ENCODE peak calls at places on chromosomes 4 and X, in six cellular contexts. P is stimulated activated CD4-positive, alpha-beta T cell treated with anti-CD3 and anti-CD28 coated beads, Interleukin-1b, Interleukin-23, amount 100 ng/mL, for 48 hours; N is IMR-90; Y is NCI-H82; G is stimulated activated CD8-positive, alpha-beta memory T cell treated with anti-CD3 and anti-CD28 coated beads, Interleukin-4, amount 100 ng/mL, for 4 hours; R is stomach. M is an unnamed sample.

GRCh38 chr4:119733431-119733830 is 104.8 kb upstream of the PDE5A start:
- DNase-seq in P (no peak), N (peak; percentile 75), Y (no peak), G (no peak), R (no peak), M (no peak)

GRCh38 chr4:140617494-140618060 is 48.8 kb upstream of the UCP1 start:
- DNase-seq in P (no peak), N (no peak), Y (no peak), G (no peak), R (peak; percentile 59), M (no peak)

GRCh38 chr4:143558823-143559756 is 45.6 kb downstream of the SMARCA5 start:
- DNase-seq in P (peak; percentile 74), N (peak; percentile 20), Y (peak; percentile 81), G (peak; percentile 45), R (peak; percentile 78), M (peak; percentile 58)

GRCh38 chrX:47751670-47752069 is 85.0 kb upstream of the ZNF81 start:
- DNase-seq in P (peak; percentile 39), N (no peak), Y (peak; percentile 73), G (no peak), R (peak; percentile 43), M (peak; percentile 48)

GRCh38 chr4:189124149-189124758 is 816.4 kb upstream of the FRG1 start:
- DNase-seq in P (no peak), N (peak; percentile 74), Y (peak; percentile 1), G (no peak), R (peak; percentile 37), M (peak; percentile 70)

GRCh38 chrX:2485460-2485753 is 15.4 kb downstream of the DHRSX start:
- DNase-seq in P (no peak), N (peak; percentile 14), Y (no peak), G (no peak), R (no peak), M (no peak)

GRCh38 chrX:69045616-69046345 is 119.5 kb downstream of the PJA1 start:
- DNase-seq in P (no peak), N (no peak), Y (peak; percentile 4), G (no peak), R (no peak), M (no peak)

GRCh38 chrX:29530520-29530919 is 684.8 kb upstream of the MAGEB2 start:
- DNase-seq in P (no peak), N (peak; percentile 59), Y (no peak), G (no peak), R (no peak), M (peak; percentile 63)

GRCh38 chrX:102745513-102746133 is 25.1 kb downstream of the GPRASP3 start:
- DNase-seq in P (no peak), N (no peak), Y (no peak), G (no peak), R (no peak), M (no peak)

GRCh38 chr4:23382880-23383279 is 507.0 kb downstream of the PPARGC1A start:
- DNase-seq in P (no peak), N (peak; percentile 43), Y (no peak), G (no peak), R (no peak), M (no peak)

GRCh38 chr4:2977116-2978097 is 14.0 kb downstream of the GRK4 start:
- DNase-seq in P (no peak), N (peak; percentile 56), Y (peak; percentile 21), G (no peak), R (no peak), M (peak; percentile 41)

GRCh38 chr4:184807797-184808718 is 17.7 kb downstream of the ACSL1 start:
- DNase-seq in P (no peak), N (peak; percentile 91), Y (peak; percentile 45), G (no peak), R (peak; percentile 49), M (peak; percentile 90)

GRCh38 chr4:100707786-100708185 is 190.0 kb upstream of the EMCN start:
- DNase-seq in P (no peak), N (no peak), Y (no peak), G (no peak), R (no peak), M (no peak)

GRCh38 chr4:154927126-154927525 is 146.1 kb downstream of the RBM46 start:
- DNase-seq in P (no peak), N (no peak), Y (no peak), G (no peak), R (no peak), M (no peak)

GRCh38 chr4:15653430-15653829 is 1.7 kb downstream of the FBXL5 start:
- DNase-seq in P (no peak), N (no peak), Y (no peak), G (no peak), R (no peak), M (no peak)

GRCh38 chrX:83508006-83508405 is at the start of gene POU3F4:
- DNase-seq in P (no peak), N (no peak), Y (peak; percentile 66), G (no peak), R (no peak), M (no peak)

GRCh38 chr4:19803406-19803805 is 448.3 kb upstream of the SLIT2 start:
- DNase-seq in P (no peak), N (peak; percentile 6), Y (no peak), G (no peak), R (no peak), M (peak; percentile 43)

GRCh38 chrX:153944800-153945150 is 332 bp upstream of the RENBP start:
- DNase-seq in P (no peak), N (no peak), Y (no peak), G (no peak), R (no peak), M (no peak)

GRCh38 chrX:20330545-20330944 is 63.8 kb upstream of the RPS6KA3 start:
- DNase-seq in P (no peak), N (no peak), Y (no peak), G (no peak), R (no peak), M (no peak)

GRCh38 chrX:109274806-109275205 is 207.1 kb downstream of the GUCY2F start:
- DNase-seq in P (no peak), N (no peak), Y (no peak), G (no peak), R (no peak), M (no peak)

GRCh38 chrX:151621422-151621821 is 57.9 kb downstream of the PASD1 start:
- DNase-seq in P (no peak), N (no peak), Y (no peak), G (no peak), R (no peak), M (no peak)

GRCh38 chr4:60033826-60034225 is 1166.3 kb upstream of the ADGRL3 start:
- DNase-seq in P (no peak), N (no peak), Y (peak; percentile 5), G (no peak), R (no peak), M (no peak)

GRCh38 chrX:84611843-84612636 is 109.8 kb upstream of the HDX start:
- DNase-seq in P (no peak), N (no peak), Y (no peak), G (no peak), R (no peak), M (no peak)

GRCh38 chr4:51842167-51842553 is 793 bp upstream of the DCUN1D4 start:
- DNase-seq in P (no peak), N (peak; percentile 25), Y (peak; percentile 52), G (no peak), R (no peak), M (no peak)

GRCh38 chr4:151573945-151574344 is 165.0 kb downstream of the FHIP1A start:
- DNase-seq in P (no peak), N (no peak), Y (no peak), G (no peak), R (peak; percentile 27), M (peak; percentile 5)

GRCh38 chr4:132710971-132711370 is 438.1 kb upstream of the PCDH10 start:
- DNase-seq in P (no peak), N (no peak), Y (no peak), G (no peak), R (no peak), M (no peak)

GRCh38 chr4:89312066-89312465 is 4.5 kb upstream of the GPRIN3 start:
- DNase-seq in P (no peak), N (no peak), Y (no peak), G (no peak), R (no peak), M (peak; percentile 50)